ENCODE peak calls at places on chromosomes 13 and 19, in four cellular contexts. One of them, this sample, is unnamed.

GRCh38 chr19:1273263-1274041 is 1.9 kb upstream of the FAM174C start:
- DNase-seq in activated B cell treated with CpG ODN at 0.5 μM for 24 hours: no peak
- DNase-seq in progenitor cell of endocrine pancreas: no peak
- DNase-seq in choroid plexus epithelial cell: no peak
- DNase-seq in this sample: peak; percentile 44

GRCh38 chr13:50366488-50367174 is 351.4 kb downstream of the KCNRG start:
- DNase-seq in choroid plexus epithelial cell: no peak
- DNase-seq in progenitor cell of endocrine pancreas: no peak
- DNase-seq in activated B cell treated with CpG ODN at 0.5 μM for 24 hours: no peak
- DNase-seq in this sample: no peak

GRCh38 chr19:13670846-13671245 is 93.5 kb upstream of the MRI1 start:
- DNase-seq in choroid plexus epithelial cell: no peak
- DNase-seq in activated B cell treated with CpG ODN at 0.5 μM for 24 hours: no peak
- DNase-seq in progenitor cell of endocrine pancreas: no peak
- DNase-seq in this sample: no peak

GRCh38 chr19:42540071-42540553 is 11.8 kb upstream of the CEACAM1 start:
- DNase-seq in choroid plexus epithelial cell: no peak
- DNase-seq in progenitor cell of endocrine pancreas: no peak
- DNase-seq in activated B cell treated with CpG ODN at 0.5 μM for 24 hours: no peak
- DNase-seq in this sample: no peak

GRCh38 chr19:47998800-47999199 is 4.4 kb downstream of the ELSPBP1 start:
- DNase-seq in activated B cell treated with CpG ODN at 0.5 μM for 24 hours: no peak
- DNase-seq in choroid plexus epithelial cell: no peak
- DNase-seq in progenitor cell of endocrine pancreas: no peak
- DNase-seq in this sample: no peak

GRCh38 chr19:1449467-1450442 is at the start of gene APC2:
- DNase-seq in progenitor cell of endocrine pancreas: no peak
- DNase-seq in choroid plexus epithelial cell: peak; percentile 35
- DNase-seq in activated B cell treated with CpG ODN at 0.5 μM for 24 hours: no peak
- DNase-seq in this sample: no peak

GRCh38 chr13:99590519-99591011 is 89.3 kb downstream of the TM9SF2 start:
- DNase-seq in progenitor cell of endocrine pancreas: no peak
- DNase-seq in choroid plexus epithelial cell: peak; percentile 47
- DNase-seq in activated B cell treated with CpG ODN at 0.5 μM for 24 hours: no peak
- DNase-seq in this sample: peak; percentile 11

GRCh38 chr19:46718157-46718933 is 1.4 kb upstream of the PRKD2 start:
- DNase-seq in progenitor cell of endocrine pancreas: no peak
- DNase-seq in activated B cell treated with CpG ODN at 0.5 μM for 24 hours: peak; percentile 65
- DNase-seq in choroid plexus epithelial cell: peak; percentile 49
- DNase-seq in this sample: no peak

GRCh38 chr13:99647593-99647980 is 146.3 kb downstream of the TM9SF2 start:
- DNase-seq in activated B cell treated with CpG ODN at 0.5 μM for 24 hours: no peak
- DNase-seq in progenitor cell of endocrine pancreas: no peak
- DNase-seq in choroid plexus epithelial cell: no peak
- DNase-seq in this sample: no peak

GRCh38 chr13:67224148-67224846 is 5.8 kb downstream of the PCDH9 start:
- DNase-seq in choroid plexus epithelial cell: peak; percentile 95
- DNase-seq in activated B cell treated with CpG ODN at 0.5 μM for 24 hours: peak; percentile 42
- DNase-seq in progenitor cell of endocrine pancreas: no peak
- DNase-seq in this sample: peak; percentile 62

GRCh38 chr13:76965759-76966421 is 17.6 kb downstream of the ACOD1 start:
- DNase-seq in progenitor cell of endocrine pancreas: no peak
- DNase-seq in activated B cell treated with CpG ODN at 0.5 μM for 24 hours: no peak
- DNase-seq in choroid plexus epithelial cell: peak; percentile 93
- DNase-seq in this sample: peak; percentile 82

GRCh38 chr19:53463263-53463662 is 4.3 kb upstream of the ZNF813 start:
- DNase-seq in activated B cell treated with CpG ODN at 0.5 μM for 24 hours: no peak
- DNase-seq in progenitor cell of endocrine pancreas: no peak
- DNase-seq in choroid plexus epithelial cell: peak; percentile 28
- DNase-seq in this sample: peak; percentile 28

GRCh38 chr19:28727133-28727834 is 485.7 kb downstream of the UQCRFS1 start:
- DNase-seq in activated B cell treated with CpG ODN at 0.5 μM for 24 hours: no peak
- DNase-seq in choroid plexus epithelial cell: peak; percentile 34
- DNase-seq in progenitor cell of endocrine pancreas: no peak
- DNase-seq in this sample: no peak

GRCh38 chr13:77898097-77898496 is 20.5 kb downstream of the EDNRB start:
- DNase-seq in progenitor cell of endocrine pancreas: no peak
- DNase-seq in choroid plexus epithelial cell: no peak
- DNase-seq in activated B cell treated with CpG ODN at 0.5 μM for 24 hours: no peak
- DNase-seq in this sample: peak; percentile 64

GRCh38 chr19:18479964-18480723 is 41.7 kb downstream of the ELL start:
- DNase-seq in progenitor cell of endocrine pancreas: no peak
- DNase-seq in choroid plexus epithelial cell: peak; percentile 65
- DNase-seq in activated B cell treated with CpG ODN at 0.5 μM for 24 hours: no peak
- DNase-seq in this sample: peak; percentile 91

GRCh38 chr13:113928701-113929627 is 44.9 kb downstream of the C13orf46 start:
- DNase-seq in activated B cell treated with CpG ODN at 0.5 μM for 24 hours: no peak
- DNase-seq in progenitor cell of endocrine pancreas: no peak
- DNase-seq in choroid plexus epithelial cell: peak; percentile 60
- DNase-seq in this sample: peak; percentile 84

GRCh38 chr19:36939153-36939552 is 23.0 kb downstream of the ZNF568 start:
- DNase-seq in activated B cell treated with CpG ODN at 0.5 μM for 24 hours: no peak
- DNase-seq in progenitor cell of endocrine pancreas: no peak
- DNase-seq in choroid plexus epithelial cell: peak; percentile 21
- DNase-seq in this sample: no peak

GRCh38 chr13:32259116-32259515 is 56.0 kb downstream of the ZAR1L start:
- DNase-seq in activated B cell treated with CpG ODN at 0.5 μM for 24 hours: no peak
- DNase-seq in choroid plexus epithelial cell: no peak
- DNase-seq in progenitor cell of endocrine pancreas: no peak
- DNase-seq in this sample: no peak

GRCh38 chr19:7618771-7619510 is 10.4 kb downstream of the XAB2 start:
- DNase-seq in choroid plexus epithelial cell: no peak
- DNase-seq in progenitor cell of endocrine pancreas: no peak
- DNase-seq in activated B cell treated with CpG ODN at 0.5 μM for 24 hours: no peak
- DNase-seq in this sample: no peak

GRCh38 chr19:40704491-40705361 is 12.0 kb downstream of the COQ8B start:
- DNase-seq in choroid plexus epithelial cell: no peak
- DNase-seq in activated B cell treated with CpG ODN at 0.5 μM for 24 hours: no peak
- DNase-seq in progenitor cell of endocrine pancreas: no peak
- DNase-seq in this sample: no peak

GRCh38 chr19:47049307-47049700 is 880 bp upstream of the TMEM160 start:
- DNase-seq in activated B cell treated with CpG ODN at 0.5 μM for 24 hours: no peak
- DNase-seq in choroid plexus epithelial cell: peak; percentile 67
- DNase-seq in progenitor cell of endocrine pancreas: no peak
- DNase-seq in this sample: peak; percentile 87

GRCh38 chr13:56561327-56561726 is 579.4 kb upstream of the PRR20A start:
- DNase-seq in progenitor cell of endocrine pancreas: no peak
- DNase-seq in activated B cell treated with CpG ODN at 0.5 μM for 24 hours: no peak
- DNase-seq in choroid plexus epithelial cell: no peak
- DNase-seq in this sample: no peak

GRCh38 chr13:87666826-87667225 is 4.3 kb upstream of the SLITRK5 start:
- DNase-seq in activated B cell treated with CpG ODN at 0.5 μM for 24 hours: no peak
- DNase-seq in progenitor cell of endocrine pancreas: no peak
- DNase-seq in choroid plexus epithelial cell: no peak
- DNase-seq in this sample: no peak

GRCh38 chr19:16381756-16382401 is 57.3 kb downstream of the KLF2 start:
- DNase-seq in activated B cell treated with CpG ODN at 0.5 μM for 24 hours: no peak
- DNase-seq in progenitor cell of endocrine pancreas: no peak
- DNase-seq in choroid plexus epithelial cell: no peak
- DNase-seq in this sample: peak; percentile 62

GRCh38 chr19:9323557-9323918 is 441 bp upstream of the ZNF559 start:
- DNase-seq in activated B cell treated with CpG ODN at 0.5 μM for 24 hours: no peak
- DNase-seq in progenitor cell of endocrine pancreas: no peak
- DNase-seq in choroid plexus epithelial cell: peak; percentile 95
- DNase-seq in this sample: peak; percentile 82

GRCh38 chr19:33823341-33823740 is 26.7 kb downstream of the KCTD15 start:
- DNase-seq in activated B cell treated with CpG ODN at 0.5 μM for 24 hours: no peak
- DNase-seq in progenitor cell of endocrine pancreas: no peak
- DNase-seq in choroid plexus epithelial cell: no peak
- DNase-seq in this sample: no peak

GRCh38 chr19:33468361-33469170 is 53.0 kb downstream of the PEPD start:
- DNase-seq in activated B cell treated with CpG ODN at 0.5 μM for 24 hours: no peak
- DNase-seq in progenitor cell of endocrine pancreas: no peak
- DNase-seq in choroid plexus epithelial cell: no peak
- DNase-seq in this sample: no peak

GRCh38 chr13:44088911-44089851 is 209.5 kb downstream of the LACC1 start:
- DNase-seq in activated B cell treated with CpG ODN at 0.5 μM for 24 hours: no peak
- DNase-seq in progenitor cell of endocrine pancreas: no peak
- DNase-seq in choroid plexus epithelial cell: no peak
- DNase-seq in this sample: no peak

GRCh38 chr19:10836478-10837325 is 690 bp upstream of the TMED1 start:
- DNase-seq in progenitor cell of endocrine pancreas: no peak
- DNase-seq in activated B cell treated with CpG ODN at 0.5 μM for 24 hours: no peak
- DNase-seq in choroid plexus epithelial cell: peak; percentile 90
- DNase-seq in this sample: no peak

GRCh38 chr13:41327994-41328778 is 17.1 kb downstream of the NAA16 start:
- DNase-seq in activated B cell treated with CpG ODN at 0.5 μM for 24 hours: no peak
- DNase-seq in choroid plexus epithelial cell: peak; percentile 61
- DNase-seq in progenitor cell of endocrine pancreas: no peak
- DNase-seq in this sample: no peak

GRCh38 chr13:97125051-97125809 is 96.9 kb upstream of the MBNL2 start:
- DNase-seq in choroid plexus epithelial cell: peak; percentile 91
- DNase-seq in activated B cell treated with CpG ODN at 0.5 μM for 24 hours: no peak
- DNase-seq in progenitor cell of endocrine pancreas: no peak
- DNase-seq in this sample: peak; percentile 98

GRCh38 chr13:98390086-98390697 is 186.7 kb downstream of the STK24 start:
- DNase-seq in choroid plexus epithelial cell: peak; percentile 12
- DNase-seq in activated B cell treated with CpG ODN at 0.5 μM for 24 hours: no peak
- DNase-seq in progenitor cell of endocrine pancreas: no peak
- DNase-seq in this sample: peak; percentile 28

GRCh38 chr19:32498641-32499200 is 82.3 kb upstream of the PDCD5 start:
- DNase-seq in activated B cell treated with CpG ODN at 0.5 μM for 24 hours: no peak
- DNase-seq in choroid plexus epithelial cell: no peak
- DNase-seq in progenitor cell of endocrine pancreas: no peak
- DNase-seq in this sample: no peak

GRCh38 chr13:77506874-77507273 is 28.6 kb upstream of the SCEL start:
- DNase-seq in choroid plexus epithelial cell: peak; percentile 28
- DNase-seq in activated B cell treated with CpG ODN at 0.5 μM for 24 hours: no peak
- DNase-seq in progenitor cell of endocrine pancreas: no peak
- DNase-seq in this sample: no peak

GRCh38 chr19:2110822-2111221 is 14.1 kb downstream of the IZUMO4 start:
- DNase-seq in activated B cell treated with CpG ODN at 0.5 μM for 24 hours: no peak
- DNase-seq in progenitor cell of endocrine pancreas: no peak
- DNase-seq in choroid plexus epithelial cell: no peak
- DNase-seq in this sample: no peak

GRCh38 chr19:36577271-36577996 is 4.3 kb upstream of the ZNF529 start:
- DNase-seq in progenitor cell of endocrine pancreas: no peak
- DNase-seq in choroid plexus epithelial cell: peak; percentile 11
- DNase-seq in activated B cell treated with CpG ODN at 0.5 μM for 24 hours: no peak
- DNase-seq in this sample: no peak

GRCh38 chr13:64083396-64083795 is 2667.7 kb upstream of the PCDH20 start:
- DNase-seq in activated B cell treated with CpG ODN at 0.5 μM for 24 hours: no peak
- DNase-seq in choroid plexus epithelial cell: no peak
- DNase-seq in progenitor cell of endocrine pancreas: no peak
- DNase-seq in this sample: no peak

GRCh38 chr19:16915135-16915534 is 26.3 kb downstream of the F2RL3 start:
- DNase-seq in activated B cell treated with CpG ODN at 0.5 μM for 24 hours: no peak
- DNase-seq in choroid plexus epithelial cell: no peak
- DNase-seq in progenitor cell of endocrine pancreas: no peak
- DNase-seq in this sample: no peak

GRCh38 chr19:3671680-3672574 is 28.3 kb downstream of the PIP5K1C start:
- DNase-seq in choroid plexus epithelial cell: peak; percentile 62
- DNase-seq in activated B cell treated with CpG ODN at 0.5 μM for 24 hours: no peak
- DNase-seq in progenitor cell of endocrine pancreas: no peak
- DNase-seq in this sample: peak; percentile 54
- TF ChIP-seq CTCF in choroid plexus epithelial cell: peak; percentile 55
- TF ChIP-seq CTCF in activated B cell treated with CpG ODN at 0.5 μM for 24 hours: no peak
- TF ChIP-seq CTCF in progenitor cell of endocrine pancreas: no peak
- TF ChIP-seq CTCF in this sample: peak; percentile 6

GRCh38 chr19:30376272-30376671 is 4.1 kb downstream of the ZNF536 start:
- DNase-seq in progenitor cell of endocrine pancreas: no peak
- DNase-seq in activated B cell treated with CpG ODN at 0.5 μM for 24 hours: no peak
- DNase-seq in choroid plexus epithelial cell: no peak
- DNase-seq in this sample: no peak
- TF ChIP-seq CTCF in progenitor cell of endocrine pancreas: no peak
- TF ChIP-seq CTCF in activated B cell treated with CpG ODN at 0.5 μM for 24 hours: no peak
- TF ChIP-seq CTCF in choroid plexus epithelial cell: no peak
- TF ChIP-seq CTCF in this sample: no peak

GRCh38 chr13:46593403-46593802 is 40.4 kb downstream of the LRCH1 start:
- DNase-seq in progenitor cell of endocrine pancreas: no peak
- DNase-seq in activated B cell treated with CpG ODN at 0.5 μM for 24 hours: peak; percentile 34
- DNase-seq in choroid plexus epithelial cell: no peak
- DNase-seq in this sample: no peak

GRCh38 chr13:46596501-46596900 is 43.5 kb downstream of the LRCH1 start:
- DNase-seq in activated B cell treated with CpG ODN at 0.5 μM for 24 hours: no peak
- DNase-seq in choroid plexus epithelial cell: no peak
- DNase-seq in progenitor cell of endocrine pancreas: no peak
- DNase-seq in this sample: no peak

GRCh38 chr13:46595136-46595917 is 42.4 kb downstream of the LRCH1 start:
- DNase-seq in choroid plexus epithelial cell: peak; percentile 32
- DNase-seq in progenitor cell of endocrine pancreas: no peak
- DNase-seq in activated B cell treated with CpG ODN at 0.5 μM for 24 hours: no peak
- DNase-seq in this sample: peak; percentile 45

GRCh38 chr13:46595918-46596315 is 42.9 kb downstream of the LRCH1 start:
- DNase-seq in progenitor cell of endocrine pancreas: no peak
- DNase-seq in activated B cell treated with CpG ODN at 0.5 μM for 24 hours: no peak
- DNase-seq in choroid plexus epithelial cell: no peak
- DNase-seq in this sample: no peak

GRCh38 chr13:46592410-46592809 is 39.4 kb downstream of the LRCH1 start:
- DNase-seq in choroid plexus epithelial cell: no peak
- DNase-seq in progenitor cell of endocrine pancreas: no peak
- DNase-seq in activated B cell treated with CpG ODN at 0.5 μM for 24 hours: no peak
- DNase-seq in this sample: no peak
- TF ChIP-seq CTCF in choroid plexus epithelial cell: no peak
- TF ChIP-seq CTCF in progenitor cell of endocrine pancreas: no peak
- TF ChIP-seq CTCF in activated B cell treated with CpG ODN at 0.5 μM for 24 hours: no peak
- TF ChIP-seq CTCF in this sample: no peak

DNA sequence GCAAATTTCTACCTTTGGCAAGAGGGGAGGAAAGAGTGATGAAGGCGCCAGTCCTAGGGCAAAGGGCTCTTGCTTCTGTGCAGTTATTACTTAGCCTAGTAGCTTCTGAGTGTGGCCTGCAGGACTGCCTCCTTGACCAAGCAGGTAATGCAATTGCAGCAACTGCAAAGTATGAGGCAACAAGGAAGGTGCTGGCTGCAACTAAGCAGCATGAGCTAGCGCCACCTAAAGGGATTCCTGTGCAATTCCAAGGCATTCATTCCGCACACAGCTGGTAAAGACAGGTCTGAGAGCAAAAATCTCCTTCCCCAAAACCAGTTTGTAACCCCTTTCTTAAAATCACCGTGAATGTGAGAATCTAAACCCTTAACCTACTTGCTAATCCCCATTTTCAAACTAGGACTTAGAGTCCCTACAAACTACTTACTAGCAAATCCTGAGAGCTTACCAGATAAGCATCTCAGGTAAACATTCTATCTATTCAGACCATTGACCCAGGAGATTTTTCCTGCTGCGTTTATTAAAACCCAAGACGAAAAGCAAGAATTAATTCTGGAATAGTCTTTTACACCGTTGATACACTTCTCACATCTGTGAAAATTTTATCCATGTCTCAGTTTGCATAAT is 62.9 kb downstream of the DCT start:
- DNase-seq in activated B cell treated with CpG ODN at 0.5 μM for 24 hours: no peak
- DNase-seq in progenitor cell of endocrine pancreas: peak; percentile 35
- DNase-seq in choroid plexus epithelial cell: peak; percentile 67
- DNase-seq in this sample: peak; percentile 58
- TF ChIP-seq CTCF in activated B cell treated with CpG ODN at 0.5 μM for 24 hours: no peak
- TF ChIP-seq CTCF in progenitor cell of endocrine pancreas: peak; percentile 81
- TF ChIP-seq CTCF in choroid plexus epithelial cell: peak; percentile 77
- TF ChIP-seq CTCF in this sample: peak; percentile 78